ENCODE peak calls at places on chromosome 11, in six cellular contexts. W is mammary epithelial cell, E is lung, A is IMR-90, N is HCT116, D is heart left ventricle. V is an unnamed sample.
A peak's percentile ranks its signal among the peaks of the same experiment; 100 is the strongest.

GRCh38 chr11:8097926-8098325 is 16.9 kb downstream of the TUB start:
- DNase-seq in W (no peak), E (no peak), A (no peak), N (no peak), D (no peak), V (no peak)

GRCh38 chr11:2300936-2301630 is 635 bp downstream of the C11orf21 start:
- DNase-seq in W (no peak), E (peak; percentile 29), A (no peak), N (no peak), D (no peak), V (no peak)

GRCh38 chr11:67354314-67355022 is 1.1 kb upstream of the POLD4 start:
- DNase-seq in W (peak; percentile 93), E (peak; percentile 68), A (peak; percentile 98), N (peak; percentile 92), D (peak; percentile 91), V (peak; percentile 86)

GRCh38 chr11:76664578-76665061 is 5.9 kb downstream of the LRRC32 start:
- DNase-seq in W (no peak), E (no peak), A (no peak), N (no peak), D (peak; percentile 28), V (no peak)

GRCh38 chr11:112042161-112042960 is 17.2 kb downstream of the DLAT start:
- DNase-seq in W (peak; percentile 39), E (no peak), A (peak; percentile 26), N (peak; percentile 64), D (no peak), V (no peak)

GRCh38 chr11:4658629-4659453 is 15.1 kb downstream of the OR51E1 start:
- DNase-seq in W (no peak), E (no peak), A (peak; percentile 37), N (no peak), D (no peak), V (no peak)

GRCh38 chr11:13962562-13963168 is at the start of gene SPON1:
- DNase-seq in W (peak; percentile 27), E (peak; percentile 34), A (peak; percentile 15), N (no peak), D (peak; percentile 51), V (no peak)

GRCh38 chr11:79049627-79050238 is 391.1 kb downstream of the TENM4 start:
- DNase-seq in W (no peak), E (no peak), A (no peak), N (no peak), D (no peak), V (no peak)

GRCh38 chr11:132060546-132060945 is 690.1 kb downstream of the NTM start:
- DNase-seq in W (no peak), E (no peak), A (peak; percentile 23), N (no peak), D (no peak), V (no peak)

GRCh38 chr11:112159098-112159761 is 4.7 kb downstream of the IL18 start:
- DNase-seq in W (peak; percentile 30), E (no peak), A (no peak), N (no peak), D (no peak), V (no peak)

GRCh38 chr11:1341928-1342524 is 32.6 kb upstream of the TOLLIP start:
- DNase-seq in W (peak; percentile 9), E (no peak), A (peak; percentile 64), N (no peak), D (no peak), V (no peak)

GRCh38 chr11:10561043-10561818 is 7.2 kb downstream of the LYVE1 start:
- DNase-seq in W (peak; percentile 34), E (no peak), A (no peak), N (no peak), D (no peak), V (no peak)

GRCh38 chr11:303359-303758 is 4.0 kb upstream of the IFITM5 start:
- DNase-seq in W (no peak), E (no peak), A (no peak), N (no peak), D (no peak), V (no peak)

GRCh38 chr11:111911563-111912401 is at the start of gene CRYAB:
- DNase-seq in W (peak; percentile 93), E (peak; percentile 67), A (peak; percentile 82), N (no peak), D (peak; percentile 95), V (peak; percentile 96)

GRCh38 chr11:88315981-88316441 is 21.5 kb downstream of the CTSC start:
- DNase-seq in W (peak; percentile 73), E (no peak), A (no peak), N (no peak), D (no peak), V (no peak)

DNA sequence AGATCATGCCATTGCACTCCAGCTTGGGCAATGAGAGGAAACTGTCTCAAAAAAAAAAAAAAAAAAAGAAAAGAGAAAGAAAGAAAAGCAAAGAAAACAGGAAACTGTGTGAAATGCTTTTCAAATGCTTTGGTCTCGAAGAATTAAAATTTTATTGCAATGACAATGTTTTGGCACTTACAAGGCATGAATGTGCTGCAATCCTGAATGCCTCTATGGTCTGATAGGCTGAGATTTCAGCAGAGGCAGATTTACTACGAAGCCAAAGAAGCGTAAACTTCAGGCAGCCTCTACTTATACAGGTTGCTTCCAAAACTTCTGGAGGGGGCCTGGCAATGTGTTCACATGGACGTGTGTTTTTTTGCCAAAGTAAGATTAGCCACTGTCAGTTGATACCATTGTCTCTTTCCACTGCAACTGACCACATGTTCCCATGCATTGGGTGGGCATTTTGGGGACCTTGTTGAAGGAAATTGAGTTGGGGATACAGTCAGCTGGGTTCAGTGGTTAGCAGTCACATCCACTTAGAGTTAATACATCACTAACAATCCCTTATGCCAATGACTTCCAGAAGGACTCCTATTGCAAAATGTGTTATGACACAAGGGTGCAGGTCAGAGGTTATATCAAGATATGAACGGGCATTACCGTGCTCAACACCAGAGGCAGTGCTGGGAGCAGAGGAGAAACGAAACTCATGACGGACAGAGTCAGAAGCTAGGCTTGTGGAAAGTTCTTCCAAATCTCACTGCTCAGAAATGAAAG is 48.8 kb downstream of the ABTB2 start:
- DNase-seq in W (no peak), E (no peak), A (no peak), N (no peak), D (no peak), V (no peak)
- TF ChIP-seq CTCF in W (no peak), E (no peak), A (no peak), N (no peak), D (no peak), V (no peak)

GRCh38 chr11:130427049-130427388 is 1.4 kb downstream of the ADAMTS8 start:
- DNase-seq in W (no peak), E (no peak), A (no peak), N (no peak), D (no peak), V (no peak)

GRCh38 chr11:130426223-130427048 is 2.0 kb downstream of the ADAMTS8 start:
- DNase-seq in W (no peak), E (no peak), A (no peak), N (no peak), D (peak; percentile 71), V (no peak)

GRCh38 chr11:130428692-130429681 is 578 bp upstream of the ADAMTS8 start:
- DNase-seq in W (no peak), E (no peak), A (no peak), N (no peak), D (no peak), V (no peak)

GRCh38 chr11:130428271-130428670 is at the start of gene ADAMTS8:
- DNase-seq in W (no peak), E (no peak), A (no peak), N (no peak), D (no peak), V (no peak)

GRCh38 chr11:130427581-130428211 is 713 bp downstream of the ADAMTS8 start:
- DNase-seq in W (no peak), E (no peak), A (no peak), N (no peak), D (no peak), V (no peak)
- H3K4me3 ChIP-seq in W (no peak overlapping the region), E (peak overlapping the region; percentile 53), A (peak overlapping the region; percentile 47), N (no peak overlapping the region), D (peak overlapping the region; percentile 59), V (no peak overlapping the region)

DNA sequence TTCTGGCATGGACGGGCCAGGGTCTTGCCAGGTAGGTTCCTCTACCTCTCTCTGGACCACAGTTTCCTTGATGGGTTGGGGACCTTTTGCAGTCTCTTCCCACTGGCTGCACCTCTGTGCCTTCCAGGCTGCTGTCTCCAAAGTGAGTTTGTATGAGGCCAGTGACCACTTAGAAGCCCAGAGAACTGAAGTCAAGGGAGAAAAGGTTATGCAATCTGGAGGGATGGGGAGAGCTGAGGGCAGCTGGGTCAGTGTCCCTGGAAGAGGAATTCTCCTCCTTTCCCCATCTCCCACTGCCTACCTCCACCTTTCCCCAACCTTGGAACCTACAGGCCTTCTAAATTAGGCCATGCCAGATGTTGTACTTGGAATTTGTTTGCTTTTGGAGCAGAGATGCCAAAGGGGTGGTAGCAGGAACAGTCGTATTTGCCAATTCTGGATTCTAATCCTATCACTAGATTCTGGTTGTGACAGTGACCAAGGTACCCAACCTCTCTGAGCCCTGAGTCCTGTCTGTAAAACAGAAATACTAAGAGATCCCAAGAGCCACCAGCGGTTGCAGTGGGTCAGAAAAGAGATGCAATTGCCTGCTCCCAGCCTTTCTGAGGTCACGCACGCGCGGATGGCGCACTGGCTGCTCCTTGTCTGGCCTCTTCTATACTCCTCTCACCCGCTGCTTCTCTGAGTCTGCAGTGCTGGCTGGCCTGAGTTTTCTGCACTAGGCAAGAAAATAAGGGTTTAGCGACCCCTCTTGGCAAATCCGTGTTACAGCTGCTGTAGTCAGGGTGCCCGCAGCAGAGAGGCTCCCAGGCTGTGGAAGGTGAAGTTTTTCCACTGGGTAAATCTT is 10.7 kb upstream of the ACCSL start:
- DNase-seq in W (peak; percentile 51), E (peak; percentile 83), A (peak; percentile 82), N (peak; percentile 61), D (peak; percentile 90), V (no peak)
- TF ChIP-seq CTCF in W (peak; percentile 87), E (peak; percentile 49), A (peak; percentile 94), N (peak; percentile 87), D (peak; percentile 83), V (peak; percentile 89)

GRCh38 chr11:102966011-102966410 is 10.5 kb upstream of the MMP13 start:
- DNase-seq in W (peak; percentile 21), E (no peak), A (no peak), N (no peak), D (no peak), V (no peak)
- H3K4me3 ChIP-seq in W (no peak overlapping the region), E (no peak overlapping the region), A (no peak overlapping the region), N (no peak overlapping the region), D (no peak overlapping the region), V (no peak overlapping the region)

DNA sequence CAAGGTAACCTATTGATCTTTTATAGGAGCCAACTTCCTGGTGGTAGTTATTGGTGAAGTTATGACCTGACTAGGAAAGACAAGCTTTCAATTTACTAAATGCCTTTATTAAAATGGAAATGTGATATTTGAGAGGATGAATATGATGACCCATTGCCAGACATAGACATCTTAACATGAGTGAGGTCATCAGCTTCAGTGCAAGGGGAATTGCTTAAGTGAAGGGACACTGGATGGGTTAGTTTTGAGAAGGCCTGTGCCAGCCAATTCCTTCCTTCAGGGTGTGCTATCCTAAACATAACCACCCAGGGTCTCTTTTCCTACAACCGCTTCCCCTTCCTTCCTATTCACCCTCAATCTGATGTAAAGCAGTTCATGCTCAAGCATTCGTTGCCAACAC is 21.5 kb downstream of the NAV2 start:
- DNase-seq in W (no peak), E (no peak), A (peak; percentile 31), N (no peak), D (no peak), V (no peak)
- TF ChIP-seq CTCF in W (no peak), E (no peak), A (no peak), N (no peak), D (no peak), V (no peak)